ENCODE peak calls at places on chromosomes 5 and 9, in five cellular contexts. S is transverse colon; Q is NCI-H226; U is lower leg skin; F is activated CD8-positive, alpha-beta memory T cell treated with anti-CD3 and anti-CD28 coated beads, Interleukin-2, amount 50 U/mL, for 48 hours. M is an unnamed sample.

GRCh38 chr9:93052791-93053540 is 5.5 kb upstream of the SUSD3 start:
- DNase-seq in S (no peak), Q (no peak), U (no peak), F (no peak), M (no peak)

GRCh38 chr5:60792438-60792837 is 51.6 kb downstream of the ELOVL7 start:
- DNase-seq in S (no peak), Q (no peak), U (no peak), F (no peak), M (no peak)

GRCh38 chr5:142070000-142070399 is 38.6 kb upstream of the NDFIP1 start:
- DNase-seq in S (no peak), Q (no peak), U (no peak), F (peak; percentile 46), M (no peak)

GRCh38 chr5:125302577-125302976 is 556.1 kb upstream of the ZNF608 start:
- DNase-seq in S (no peak), Q (peak; percentile 80), U (no peak), F (no peak), M (no peak)

GRCh38 chr5:174436805-174437204 is 287.6 kb upstream of the MSX2 start:
- DNase-seq in S (no peak), Q (no peak), U (no peak), F (no peak), M (no peak)

GRCh38 chr5:109585012-109585599 is 104.6 kb upstream of the MAN2A1 start:
- DNase-seq in S (no peak), Q (peak; percentile 78), U (no peak), F (no peak), M (no peak)

GRCh38 chr9:95089916-95090791 is 227.4 kb downstream of the FANCC start:
- DNase-seq in S (no peak), Q (no peak), U (no peak), F (no peak), M (no peak)

GRCh38 chr5:136631176-136631575 is 265.8 kb upstream of the TRPC7 start:
- DNase-seq in S (no peak), Q (peak; percentile 30), U (no peak), F (no peak), M (no peak)

GRCh38 chr9:112793213-112793810 is 42.8 kb downstream of the SNX30 start:
- DNase-seq in S (peak; percentile 80), Q (peak; percentile 55), U (peak; percentile 28), F (peak; percentile 91), M (peak; percentile 53)

GRCh38 chr9:27888661-27889295 is 315.5 kb upstream of the C9orf72 start:
- DNase-seq in S (peak; percentile 33), Q (no peak), U (no peak), F (peak; percentile 82), M (no peak)

M was measured in NCI-H1436.